ENCODE peak calls at places on chromosomes 2 and 18, in nine cellular contexts. One of them, this sample, is unnamed.

GRCh38 chr2:145245268-145245667 is 725.3 kb upstream of the ZEB2 start:
- DNase-seq in glutamatergic neuron: no peak
- DNase-seq in HCT116: no peak
- DNase-seq in breast epithelium: no peak
- DNase-seq in ovary: no peak
- DNase-seq in AG10803: no peak
- DNase-seq in neural crest cell: no peak
- DNase-seq in fibroblast of mammary gland: no peak
- DNase-seq in right lobe of liver: no peak
- DNase-seq in this sample: no peak

GRCh38 chr2:189338119-189338518 is 103.2 kb upstream of the WDR75 start:
- DNase-seq in glutamatergic neuron: no peak
- DNase-seq in HCT116: no peak
- DNase-seq in breast epithelium: no peak
- DNase-seq in ovary: no peak
- DNase-seq in AG10803: no peak
- DNase-seq in neural crest cell: no peak
- DNase-seq in fibroblast of mammary gland: no peak
- DNase-seq in right lobe of liver: no peak
- DNase-seq in this sample: no peak

GRCh38 chr2:47311764-47312503 is 91.0 kb upstream of the MSH2 start:
- DNase-seq in glutamatergic neuron: no peak
- DNase-seq in HCT116: no peak
- DNase-seq in breast epithelium: no peak
- DNase-seq in ovary: no peak
- DNase-seq in AG10803: no peak
- DNase-seq in neural crest cell: no peak
- DNase-seq in fibroblast of mammary gland: no peak
- DNase-seq in right lobe of liver: no peak
- DNase-seq in this sample: no peak

GRCh38 chr18:70288171-70288850 is 534 bp upstream of the SOCS6 start:
- DNase-seq in glutamatergic neuron: peak; percentile 59
- DNase-seq in HCT116: no peak
- DNase-seq in breast epithelium: no peak
- DNase-seq in ovary: peak; percentile 54
- DNase-seq in AG10803: peak; percentile 31
- DNase-seq in neural crest cell: peak; percentile 38
- DNase-seq in fibroblast of mammary gland: peak; percentile 33
- DNase-seq in right lobe of liver: peak; percentile 56
- DNase-seq in this sample: peak; percentile 35

GRCh38 chr2:224182498-224182897 is 143.4 kb upstream of the SERPINE2 start:
- DNase-seq in glutamatergic neuron: no peak
- DNase-seq in HCT116: no peak
- DNase-seq in breast epithelium: no peak
- DNase-seq in ovary: no peak
- DNase-seq in AG10803: no peak
- DNase-seq in neural crest cell: no peak
- DNase-seq in fibroblast of mammary gland: no peak
- DNase-seq in right lobe of liver: no peak
- DNase-seq in this sample: no peak

GRCh38 chr2:29803541-29803940 is 117.8 kb downstream of the ALK start:
- DNase-seq in glutamatergic neuron: no peak
- DNase-seq in HCT116: no peak
- DNase-seq in breast epithelium: no peak
- DNase-seq in ovary: no peak
- DNase-seq in AG10803: no peak
- DNase-seq in neural crest cell: no peak
- DNase-seq in fibroblast of mammary gland: no peak
- DNase-seq in right lobe of liver: no peak
- DNase-seq in this sample: no peak

GRCh38 chr2:140108706-140109472 is 1328.7 kb upstream of the NXPH2 start:
- DNase-seq in glutamatergic neuron: no peak
- DNase-seq in HCT116: no peak
- DNase-seq in breast epithelium: no peak
- DNase-seq in ovary: no peak
- DNase-seq in AG10803: no peak
- DNase-seq in neural crest cell: no peak
- DNase-seq in fibroblast of mammary gland: no peak
- DNase-seq in right lobe of liver: no peak
- DNase-seq in this sample: no peak

GRCh38 chr2:203683932-203684556 is 22.4 kb upstream of the CD28 start:
- DNase-seq in glutamatergic neuron: no peak
- DNase-seq in HCT116: no peak
- DNase-seq in breast epithelium: no peak
- DNase-seq in ovary: no peak
- DNase-seq in AG10803: peak; percentile 85
- DNase-seq in neural crest cell: no peak
- DNase-seq in fibroblast of mammary gland: peak; percentile 94
- DNase-seq in right lobe of liver: peak; percentile 38
- DNase-seq in this sample: peak; percentile 90

GRCh38 chr2:239132786-239133185 is 268.0 kb downstream of the HDAC4 start:
- DNase-seq in glutamatergic neuron: no peak
- DNase-seq in HCT116: no peak
- DNase-seq in breast epithelium: no peak
- DNase-seq in ovary: no peak
- DNase-seq in AG10803: no peak
- DNase-seq in neural crest cell: no peak
- DNase-seq in fibroblast of mammary gland: no peak
- DNase-seq in right lobe of liver: no peak
- DNase-seq in this sample: no peak

GRCh38 chr18:36405611-36406010 is 108.1 kb downstream of the FHOD3 start:
- DNase-seq in glutamatergic neuron: no peak
- DNase-seq in HCT116: no peak
- DNase-seq in breast epithelium: no peak
- DNase-seq in ovary: no peak
- DNase-seq in AG10803: peak; percentile 76
- DNase-seq in neural crest cell: no peak
- DNase-seq in fibroblast of mammary gland: no peak
- DNase-seq in right lobe of liver: no peak
- DNase-seq in this sample: no peak

GRCh38 chr2:109371481-109372170 is 242.1 kb downstream of the SEPTIN10 start:
- DNase-seq in glutamatergic neuron: no peak
- DNase-seq in HCT116: no peak
- DNase-seq in breast epithelium: no peak
- DNase-seq in ovary: no peak
- DNase-seq in AG10803: no peak
- DNase-seq in neural crest cell: no peak
- DNase-seq in fibroblast of mammary gland: no peak
- DNase-seq in right lobe of liver: no peak
- DNase-seq in this sample: no peak

GRCh38 chr2:10868465-10869314 is 43.0 kb upstream of the KCNF1 start:
- DNase-seq in glutamatergic neuron: no peak
- DNase-seq in HCT116: no peak
- DNase-seq in breast epithelium: no peak
- DNase-seq in ovary: no peak
- DNase-seq in AG10803: peak; percentile 79
- DNase-seq in neural crest cell: no peak
- DNase-seq in fibroblast of mammary gland: no peak
- DNase-seq in right lobe of liver: no peak
- DNase-seq in this sample: peak; percentile 6

GRCh38 chr18:23689031-23689615 is at the start of gene LAMA3:
- DNase-seq in glutamatergic neuron: no peak
- DNase-seq in HCT116: no peak
- DNase-seq in breast epithelium: peak; percentile 48
- DNase-seq in ovary: peak; percentile 68
- DNase-seq in AG10803: peak; percentile 27
- DNase-seq in neural crest cell: peak; percentile 19
- DNase-seq in fibroblast of mammary gland: peak; percentile 30
- DNase-seq in right lobe of liver: peak; percentile 76
- DNase-seq in this sample: peak; percentile 35
- TF ChIP-seq CTCF in glutamatergic neuron: no peak
- TF ChIP-seq CTCF in HCT116: no peak
- TF ChIP-seq CTCF in breast epithelium: no peak
- TF ChIP-seq CTCF in ovary: peak; percentile 23
- TF ChIP-seq CTCF in AG10803: peak; percentile 22
- TF ChIP-seq CTCF in neural crest cell: no peak
- TF ChIP-seq CTCF in fibroblast of mammary gland: no peak
- TF ChIP-seq CTCF in right lobe of liver: peak; percentile 40
- TF ChIP-seq CTCF in this sample: peak; percentile 13

GRCh38 chr18:10682368-10682714 is 156.5 kb downstream of the NAPG start:
- DNase-seq in glutamatergic neuron: no peak
- DNase-seq in HCT116: no peak
- DNase-seq in breast epithelium: no peak
- DNase-seq in ovary: no peak
- DNase-seq in AG10803: no peak
- DNase-seq in neural crest cell: no peak
- DNase-seq in fibroblast of mammary gland: no peak
- DNase-seq in right lobe of liver: no peak
- DNase-seq in this sample: no peak
- TF ChIP-seq CTCF in glutamatergic neuron: no peak
- TF ChIP-seq CTCF in HCT116: no peak
- TF ChIP-seq CTCF in breast epithelium: no peak
- TF ChIP-seq CTCF in ovary: no peak
- TF ChIP-seq CTCF in AG10803: no peak
- TF ChIP-seq CTCF in neural crest cell: no peak
- TF ChIP-seq CTCF in fibroblast of mammary gland: no peak
- TF ChIP-seq CTCF in right lobe of liver: no peak
- TF ChIP-seq CTCF in this sample: no peak

GRCh38 chr2:9765611-9766531 is 77.4 kb upstream of the TAF1B start:
- DNase-seq in glutamatergic neuron: no peak
- DNase-seq in HCT116: no peak
- DNase-seq in breast epithelium: peak; percentile 38
- DNase-seq in ovary: no peak
- DNase-seq in AG10803: no peak
- DNase-seq in neural crest cell: no peak
- DNase-seq in fibroblast of mammary gland: no peak
- DNase-seq in right lobe of liver: no peak
- DNase-seq in this sample: no peak
- TF ChIP-seq CTCF in glutamatergic neuron: no peak
- TF ChIP-seq CTCF in HCT116: no peak
- TF ChIP-seq CTCF in breast epithelium: no peak
- TF ChIP-seq CTCF in ovary: no peak
- TF ChIP-seq CTCF in AG10803: no peak
- TF ChIP-seq CTCF in neural crest cell: no peak
- TF ChIP-seq CTCF in fibroblast of mammary gland: no peak
- TF ChIP-seq CTCF in right lobe of liver: no peak
- TF ChIP-seq CTCF in this sample: no peak

GRCh38 chr2:217685255-217685605 is 317.6 kb downstream of the TNS1 start:
- DNase-seq in glutamatergic neuron: peak; percentile 18
- DNase-seq in HCT116: peak; percentile 26
- DNase-seq in breast epithelium: peak; percentile 79
- DNase-seq in ovary: no peak
- DNase-seq in AG10803: peak; percentile 96
- DNase-seq in neural crest cell: no peak
- DNase-seq in fibroblast of mammary gland: peak; percentile 93
- DNase-seq in right lobe of liver: peak; percentile 28
- DNase-seq in this sample: peak; percentile 83
- TF ChIP-seq CTCF in glutamatergic neuron: no peak
- TF ChIP-seq CTCF in HCT116: no peak
- TF ChIP-seq CTCF in breast epithelium: no peak
- TF ChIP-seq CTCF in ovary: no peak
- TF ChIP-seq CTCF in AG10803: no peak
- TF ChIP-seq CTCF in neural crest cell: no peak
- TF ChIP-seq CTCF in fibroblast of mammary gland: no peak
- TF ChIP-seq CTCF in right lobe of liver: no peak
- TF ChIP-seq CTCF in this sample: no peak

DNA sequence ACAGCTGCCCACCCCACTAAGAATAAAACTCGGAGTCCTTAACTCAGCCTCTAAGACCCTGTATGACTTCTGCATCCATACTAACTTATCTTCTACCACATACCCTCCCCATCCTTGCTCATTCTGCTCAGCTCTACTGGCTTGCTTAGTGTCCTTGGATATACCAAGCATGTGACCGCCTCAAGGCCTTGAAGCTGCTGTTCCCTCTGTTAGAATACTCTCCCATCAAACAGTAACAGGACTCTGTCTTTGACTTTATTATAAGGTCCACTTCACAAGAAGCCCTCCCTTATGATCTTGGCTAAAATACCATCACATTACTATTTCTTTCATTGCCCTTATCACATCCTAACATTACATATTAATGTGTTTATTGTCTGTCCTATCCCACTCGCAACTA is 117.3 kb downstream of the DYM start:
- DNase-seq in glutamatergic neuron: no peak
- DNase-seq in HCT116: no peak
- DNase-seq in breast epithelium: no peak
- DNase-seq in ovary: no peak
- DNase-seq in AG10803: no peak
- DNase-seq in neural crest cell: no peak
- DNase-seq in fibroblast of mammary gland: no peak
- DNase-seq in right lobe of liver: no peak
- DNase-seq in this sample: no peak
- TF ChIP-seq CTCF in glutamatergic neuron: no peak
- TF ChIP-seq CTCF in HCT116: no peak
- TF ChIP-seq CTCF in breast epithelium: no peak
- TF ChIP-seq CTCF in ovary: no peak
- TF ChIP-seq CTCF in AG10803: no peak
- TF ChIP-seq CTCF in neural crest cell: no peak
- TF ChIP-seq CTCF in fibroblast of mammary gland: no peak
- TF ChIP-seq CTCF in right lobe of liver: no peak
- TF ChIP-seq CTCF in this sample: no peak

DNA sequence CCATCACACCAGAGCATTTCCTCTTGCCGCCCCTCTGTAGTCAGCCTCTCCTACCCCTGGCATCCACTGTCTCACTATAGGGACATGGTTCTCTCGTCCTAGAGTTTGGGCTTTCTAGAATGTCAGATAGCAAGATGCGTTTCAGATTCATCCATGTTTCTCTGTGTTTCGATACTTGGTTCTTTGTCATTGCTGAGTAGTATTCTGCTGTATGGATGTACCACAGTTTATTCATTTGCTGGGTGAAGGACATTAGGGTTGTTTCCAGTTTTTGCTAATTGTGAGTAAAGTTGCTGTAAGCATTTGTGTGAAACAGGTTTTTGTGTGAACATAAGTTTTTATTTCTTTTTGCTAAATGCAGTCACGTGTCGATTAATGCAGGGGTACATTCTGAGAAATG is 3.8 kb downstream of the ZNF532 start:
- DNase-seq in glutamatergic neuron: no peak
- DNase-seq in HCT116: no peak
- DNase-seq in breast epithelium: no peak
- DNase-seq in ovary: no peak
- DNase-seq in AG10803: no peak
- DNase-seq in neural crest cell: no peak
- DNase-seq in fibroblast of mammary gland: no peak
- DNase-seq in right lobe of liver: no peak
- DNase-seq in this sample: no peak
- TF ChIP-seq CTCF in glutamatergic neuron: no peak
- TF ChIP-seq CTCF in HCT116: no peak
- TF ChIP-seq CTCF in breast epithelium: no peak
- TF ChIP-seq CTCF in ovary: no peak
- TF ChIP-seq CTCF in AG10803: no peak
- TF ChIP-seq CTCF in neural crest cell: no peak
- TF ChIP-seq CTCF in fibroblast of mammary gland: no peak
- TF ChIP-seq CTCF in right lobe of liver: no peak
- TF ChIP-seq CTCF in this sample: no peak